ENCODE peak calls at places on chromosomes 6 and 20, in eight cellular contexts. D, P, G, N, F, B, Q and X are unnamed samples.

GRCh38 chr6:89054200-89054599 is 26.4 kb upstream of the PNRC1 start:
- DNase-seq in B (no peak), N (no peak), D (no peak), Q (no peak), P (no peak), G (no peak), F (no peak), X (no peak)

GRCh38 chr6:159595173-159595572 is 97.9 kb downstream of the SOD2 start:
- DNase-seq in F (no peak), B (no peak), G (no peak), N (peak), Q (peak), D (no peak), P (no peak), X (no peak)

GRCh38 chr6:151565940-151566339 is 72.1 kb downstream of the CCDC170 start:
- DNase-seq in G (no peak), F (no peak), N (no peak), Q (no peak), B (no peak), D (no peak), P (no peak), X (no peak)

GRCh38 chr6:47741807-47742206 is 40.0 kb upstream of the OPN5 start:
- DNase-seq in P (peak), N (peak), G (no peak), Q (no peak), D (no peak), B (no peak), F (no peak), X (no peak)

GRCh38 chr6:42714098-42714761 is 8.2 kb downstream of the PRPH2 start:
- DNase-seq in N (no peak), P (no peak), D (no peak), F (no peak), G (no peak), B (no peak), Q (peak), X (no peak)

GRCh38 chr6:41901882-41902519 is 6.8 kb upstream of the USP49 start:
- DNase-seq in B (no peak), D (no peak), F (no peak), P (no peak), N (no peak), G (no peak), Q (peak), X (peak)

GRCh38 chr20:44650777-44651493 is 564 bp downstream of the ADA start:
- DNase-seq in F (no peak), G (peak), P (peak), Q (no peak), B (peak), N (no peak), D (no peak), X (peak)

GRCh38 chr20:24980321-24981053 is 12.1 kb downstream of the APMAP start:
- DNase-seq in B (no peak), Q (no peak), F (no peak), G (peak), D (no peak), P (peak), N (no peak), X (peak)

GRCh38 chr6:116139917-116140316 is 14.0 kb upstream of the COL10A1 start:
- DNase-seq in N (peak), D (no peak), P (no peak), F (no peak), G (no peak), B (no peak), Q (no peak), X (no peak)

GRCh38 chr6:117481926-117482239 is 591 bp upstream of the DCBLD1 start:
- DNase-seq in F (no peak), G (no peak), B (no peak), N (no peak), Q (no peak), D (no peak), P (no peak), X (no peak)
- H3K27ac ChIP-seq in F (peak), G (peak), B (peak), N (peak), Q (no peak), D (peak), P (peak), X (no peak)

GRCh38 chr6:136989591-136990578 is 54.9 kb downstream of the IL20RA start:
- DNase-seq in Q (no peak), F (peak), D (peak), G (no peak), P (peak), B (no peak), N (no peak), X (no peak)
- TF ChIP-seq CTCF in Q (no peak), F (no peak), D (no peak), G (no peak), P (no peak), B (no peak), N (no peak), X (no peak)

DNA sequence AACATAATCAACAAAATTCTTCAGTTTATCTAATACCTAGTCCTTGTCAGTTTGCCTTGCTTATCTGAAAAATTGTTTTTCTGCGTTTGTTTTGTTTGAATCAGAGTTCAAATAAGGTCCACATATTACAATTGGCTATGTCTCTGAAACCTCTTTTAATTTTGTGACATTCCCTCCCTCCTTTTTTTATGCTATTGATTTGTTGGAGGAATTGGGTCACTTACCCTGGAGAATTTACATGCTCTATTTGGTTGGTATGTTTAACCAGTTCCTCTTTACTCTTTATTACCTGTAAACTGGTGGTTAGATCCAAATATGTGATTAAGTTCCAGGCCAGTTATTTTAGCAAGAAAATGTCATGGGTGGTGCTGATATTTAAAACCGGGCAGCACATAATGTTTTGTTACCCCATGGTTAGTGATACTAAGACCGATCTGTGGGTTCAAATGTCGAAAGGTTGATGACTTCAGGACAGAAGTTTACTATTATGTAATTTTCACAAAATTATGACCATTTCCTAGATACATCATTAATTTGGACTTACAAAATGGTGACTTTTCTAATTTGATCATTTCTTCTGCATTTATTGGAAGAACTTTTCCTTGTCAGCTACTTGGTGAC is 77.3 kb downstream of the KIZ start:
- DNase-seq in Q (no peak), B (no peak), N (no peak), G (no peak), P (no peak), D (no peak), F (no peak), X (no peak)
- H3K27ac ChIP-seq in Q (no peak), B (no peak), N (no peak), G (no peak), P (no peak), D (no peak), F (no peak), X (no peak)

GRCh38 chr6:36979343-36979742 is 6.7 kb downstream of the MTCH1 start:
- DNase-seq in G (no peak), B (no peak), F (no peak), N (no peak), P (peak), D (peak), Q (peak), X (no peak)

GRCh38 chr6:36980129-36980528 is 5.9 kb downstream of the MTCH1 start:
- DNase-seq in D (no peak), P (no peak), F (no peak), B (no peak), N (no peak), Q (no peak), G (no peak), X (no peak)

GRCh38 chr6:36983538-36983937 is 2.5 kb downstream of the MTCH1 start:
- DNase-seq in N (no peak), G (no peak), P (no peak), Q (no peak), B (no peak), F (no peak), D (no peak), X (no peak)

GRCh38 chr6:36978687-36979086 is 7.3 kb downstream of the MTCH1 start:
- DNase-seq in P (no peak), B (no peak), F (no peak), N (no peak), Q (no peak), G (no peak), D (no peak), X (no peak)

GRCh38 chr6:36980876-36981619 is 4.9 kb downstream of the MTCH1 start:
- DNase-seq in Q (no peak), G (no peak), F (no peak), B (no peak), P (no peak), D (no peak), N (no peak), X (no peak)
- TF ChIP-seq CTCF in Q (peak), G (no peak), F (no peak), B (peak), P (no peak), D (no peak), N (no peak), X (no peak)

DNA sequence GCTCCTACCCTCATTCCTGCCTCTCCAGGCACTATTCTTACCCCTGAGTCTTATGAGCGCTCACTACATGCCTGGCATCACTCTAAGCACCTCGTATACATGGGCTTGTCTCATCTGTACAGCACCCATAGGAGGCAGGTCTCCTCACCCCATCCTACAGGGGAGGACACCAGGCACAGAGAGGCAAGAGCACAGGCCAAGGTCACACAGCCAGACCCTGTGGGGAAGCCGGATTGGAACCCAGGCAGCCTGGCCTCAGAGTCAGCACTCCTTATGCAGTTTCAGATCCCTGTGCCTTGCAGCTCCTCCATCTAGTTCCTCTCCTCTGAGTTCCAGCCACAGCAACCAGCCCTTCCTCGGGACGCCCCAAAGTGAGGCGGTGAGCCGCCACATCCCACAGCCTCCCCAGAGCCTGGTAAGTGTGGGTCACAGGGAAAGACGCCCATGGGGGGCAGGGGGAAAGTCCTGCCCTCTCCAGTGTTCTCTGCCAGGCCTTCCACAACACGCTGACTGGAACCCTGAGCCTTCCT is 103.3 kb downstream of the NFATC2 start:
- DNase-seq in D (no peak), N (no peak), P (no peak), B (no peak), G (no peak), Q (no peak), F (no peak), X (no peak)
- H3K27ac ChIP-seq in D (no peak), N (no peak), P (no peak), B (no peak), G (peak), Q (no peak), F (no peak), X (no peak)

DNA sequence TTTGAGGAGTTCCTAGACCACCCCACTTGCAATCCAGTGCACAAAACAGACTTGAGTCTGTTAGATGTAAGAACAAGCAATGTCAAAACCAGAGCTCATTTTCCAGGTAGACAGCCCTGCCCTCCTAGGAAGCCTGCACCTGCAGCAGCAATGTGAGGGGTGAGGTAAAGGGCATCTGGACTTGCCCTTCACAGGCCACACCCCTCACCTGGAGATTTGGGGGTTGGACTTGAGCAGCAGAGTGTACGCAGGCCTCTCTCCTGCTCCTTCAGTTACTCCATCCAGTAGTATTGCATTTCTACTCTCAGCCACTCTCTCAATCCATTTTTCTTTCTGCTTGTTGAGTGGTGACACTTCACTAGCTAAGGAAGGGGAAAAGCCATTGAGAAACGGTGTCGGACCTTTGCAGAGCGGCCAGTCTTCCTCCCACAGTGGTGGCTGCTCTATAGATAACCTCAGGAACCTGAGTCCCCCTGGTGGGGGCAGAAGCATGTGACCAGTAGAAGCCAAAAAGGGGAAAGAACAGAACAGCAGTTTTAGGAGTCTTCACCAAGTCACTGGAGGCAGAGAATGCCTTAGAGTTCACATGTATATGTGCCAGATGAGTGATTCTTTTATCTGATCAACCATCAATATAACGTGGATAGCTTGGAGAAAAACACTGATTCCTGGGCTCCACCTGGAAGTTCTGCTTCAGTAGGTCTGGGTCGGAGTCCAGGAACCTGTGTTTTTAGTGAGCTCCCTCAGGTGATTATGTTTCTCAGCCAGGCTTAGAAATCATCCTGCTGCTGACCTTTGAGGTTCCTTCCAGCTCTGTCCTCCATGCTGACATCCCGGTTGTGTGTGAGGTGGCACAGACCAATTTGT is 28.0 kb downstream of the ARFGEF2 start:
- DNase-seq in N (no peak), G (no peak), B (no peak), F (no peak), D (no peak), Q (no peak), P (no peak), X (no peak)
- TF ChIP-seq CTCF in N (peak), G (no peak), B (no peak), F (no peak), D (peak), Q (no peak), P (no peak), X (no peak)

DNA sequence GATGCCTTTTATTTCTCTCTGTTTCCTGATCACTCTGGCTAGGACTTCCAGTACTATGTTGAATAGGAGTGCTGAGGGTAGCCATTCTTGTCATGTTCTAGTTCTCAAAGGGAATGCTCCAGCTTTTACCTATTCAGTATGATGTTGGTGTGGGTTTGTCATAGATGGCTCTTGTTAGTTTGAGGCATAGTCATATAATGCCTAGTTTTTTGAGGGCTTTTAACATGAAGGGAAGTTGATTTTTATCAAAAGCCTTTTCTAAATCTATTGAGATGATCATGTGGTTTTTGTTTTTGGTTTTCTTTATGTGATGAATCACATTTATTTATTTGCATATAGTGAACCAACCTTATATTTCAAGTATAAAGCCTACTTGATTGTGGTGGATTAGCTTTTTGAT is 55.6 kb downstream of the KLHL32 start:
- DNase-seq in D (no peak), P (no peak), Q (no peak), F (no peak), B (no peak), G (no peak), N (no peak), X (no peak)
- H3K27ac ChIP-seq in D (no peak), P (no peak), Q (no peak), F (no peak), B (no peak), G (no peak), N (no peak), X (no peak)

DNA sequence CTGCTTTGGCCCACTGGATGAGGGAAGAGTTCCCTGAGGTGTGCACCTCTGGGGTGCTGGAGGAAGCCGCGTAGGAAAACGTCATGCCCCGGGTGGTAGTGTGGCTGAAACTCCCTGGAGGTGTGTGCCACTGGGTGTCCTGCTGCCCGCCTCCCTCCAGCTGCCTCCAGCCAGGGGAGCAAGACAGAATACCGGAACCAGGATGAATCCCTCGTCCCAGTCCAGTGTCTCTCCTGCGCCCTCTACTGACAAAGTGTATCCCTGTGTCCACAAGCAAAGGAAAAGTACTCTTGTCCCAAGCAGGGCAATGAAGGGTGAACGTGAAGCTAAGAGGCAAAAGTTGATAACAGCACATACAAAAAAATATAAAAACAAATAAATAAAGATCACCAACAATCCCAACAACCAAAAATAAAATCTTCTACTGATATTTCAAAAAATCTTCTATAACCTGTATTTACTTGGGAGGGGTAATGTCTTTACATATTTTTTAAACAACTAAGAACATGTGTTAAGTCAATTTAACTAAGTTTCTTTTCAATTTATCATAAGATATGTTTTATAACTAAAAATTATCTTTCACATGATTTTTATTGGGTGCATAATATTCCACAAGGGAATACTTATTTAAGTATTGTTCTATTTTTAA is 437.6 kb downstream of the MAFB start:
- DNase-seq in F (peak), N (peak), P (no peak), D (peak), B (no peak), G (no peak), Q (peak), X (no peak)
- TF ChIP-seq CTCF in F (no peak), N (peak), P (no peak), D (peak), B (peak), G (no peak), Q (peak), X (no peak)

GRCh38 chr6:33787336-33787953 is 1.5 kb downstream of the LEMD2 start:
- DNase-seq in Q (peak), F (no peak), P (no peak), G (no peak), B (no peak), N (no peak), D (no peak), X (no peak)

GRCh38 chr6:33784787-33785186 is 4.1 kb downstream of the LEMD2 start:
- DNase-seq in P (no peak), N (no peak), D (no peak), B (no peak), G (no peak), F (no peak), Q (no peak), X (no peak)

GRCh38 chr6:33785766-33786165 is 3.2 kb downstream of the LEMD2 start:
- DNase-seq in F (no peak), G (no peak), P (no peak), B (no peak), D (no peak), Q (peak), N (no peak), X (no peak)

GRCh38 chr6:33787954-33788693 is 806 bp downstream of the LEMD2 start:
- DNase-seq in B (peak), G (peak), Q (peak), D (peak), N (peak), P (peak), F (peak), X (peak)

DNA sequence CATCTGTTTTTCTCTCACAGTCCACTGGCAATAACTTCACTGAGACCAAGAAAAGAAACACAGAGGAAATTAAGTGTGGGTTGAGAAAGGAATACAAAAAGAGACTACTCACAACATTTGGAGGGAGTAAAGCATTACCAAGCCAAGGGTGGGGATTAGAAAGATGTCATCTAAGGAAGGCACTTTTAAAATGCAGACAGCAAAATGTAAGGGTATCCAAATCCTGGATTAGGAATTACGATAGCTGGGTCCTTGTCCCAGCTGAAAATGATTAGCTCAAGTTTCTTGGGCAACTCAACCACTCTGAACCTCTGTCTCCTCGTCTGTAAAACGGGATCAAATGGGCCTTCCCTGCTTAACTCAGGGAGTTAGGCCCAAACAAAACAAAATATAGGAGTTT is 2.2 kb downstream of the LEMD2 start:
- DNase-seq in N (no peak), D (no peak), P (no peak), G (no peak), Q (no peak), F (no peak), B (no peak), X (no peak)
- H3K27ac ChIP-seq in N (no peak), D (peak), P (peak), G (peak), Q (no peak), F (peak), B (peak), X (no peak)